ENCODE peak calls at places on chromosome X, in ten cellular contexts. One of them, this sample, is unnamed.

GRCh38 chrX:39427492-39428289 is 626.4 kb downstream of the MID1IP1 start:
- DNase-seq in endodermal cell: no peak
- DNase-seq in hepatic stellate cell: peak; percentile 5
- DNase-seq in bronchial epithelial cell: peak; percentile 64
- DNase-seq in NCI-H510A treated with DMSO at 0.1 percent for 48 hours: no peak
- DNase-seq in CD4-positive, alpha-beta memory T cell: no peak
- DNase-seq in fibroblast of the aortic adventitia: peak; percentile 40
- DNase-seq in GM03348: peak; percentile 4
- DNase-seq in natural killer cell: no peak
- DNase-seq in GM23248: peak; percentile 58
- DNase-seq in this sample: peak; percentile 26

GRCh38 chrX:22325091-22325490 is 52.4 kb downstream of the CBLL2 start:
- DNase-seq in endodermal cell: no peak
- DNase-seq in hepatic stellate cell: no peak
- DNase-seq in bronchial epithelial cell: no peak
- DNase-seq in NCI-H510A treated with DMSO at 0.1 percent for 48 hours: no peak
- DNase-seq in CD4-positive, alpha-beta memory T cell: no peak
- DNase-seq in fibroblast of the aortic adventitia: peak; percentile 52
- DNase-seq in GM03348: no peak
- DNase-seq in natural killer cell: no peak
- DNase-seq in GM23248: peak; percentile 47
- DNase-seq in this sample: no peak

GRCh38 chrX:134998246-134998645 is 7.5 kb downstream of the SMIM10 start:
- DNase-seq in endodermal cell: no peak
- DNase-seq in hepatic stellate cell: no peak
- DNase-seq in bronchial epithelial cell: no peak
- DNase-seq in NCI-H510A treated with DMSO at 0.1 percent for 48 hours: no peak
- DNase-seq in CD4-positive, alpha-beta memory T cell: no peak
- DNase-seq in fibroblast of the aortic adventitia: no peak
- DNase-seq in GM03348: no peak
- DNase-seq in natural killer cell: no peak
- DNase-seq in GM23248: no peak
- DNase-seq in this sample: no peak

GRCh38 chrX:41389311-41389888 is 55.4 kb downstream of the DDX3X start:
- DNase-seq in endodermal cell: no peak
- DNase-seq in hepatic stellate cell: no peak
- DNase-seq in bronchial epithelial cell: no peak
- DNase-seq in NCI-H510A treated with DMSO at 0.1 percent for 48 hours: no peak
- DNase-seq in CD4-positive, alpha-beta memory T cell: no peak
- DNase-seq in fibroblast of the aortic adventitia: no peak
- DNase-seq in GM03348: no peak
- DNase-seq in natural killer cell: no peak
- DNase-seq in GM23248: no peak
- DNase-seq in this sample: no peak

GRCh38 chrX:80022363-80023031 is 7.9 kb downstream of the TBX22 start:
- DNase-seq in endodermal cell: peak; percentile 82
- DNase-seq in hepatic stellate cell: no peak
- DNase-seq in bronchial epithelial cell: no peak
- DNase-seq in NCI-H510A treated with DMSO at 0.1 percent for 48 hours: no peak
- DNase-seq in CD4-positive, alpha-beta memory T cell: no peak
- DNase-seq in fibroblast of the aortic adventitia: no peak
- DNase-seq in GM03348: no peak
- DNase-seq in natural killer cell: no peak
- DNase-seq in GM23248: no peak
- DNase-seq in this sample: no peak

GRCh38 chrX:130909469-130910136 is 6.6 kb upstream of the ENOX2 start:
- DNase-seq in endodermal cell: no peak
- DNase-seq in hepatic stellate cell: no peak
- DNase-seq in bronchial epithelial cell: no peak
- DNase-seq in NCI-H510A treated with DMSO at 0.1 percent for 48 hours: no peak
- DNase-seq in CD4-positive, alpha-beta memory T cell: no peak
- DNase-seq in fibroblast of the aortic adventitia: peak; percentile 24
- DNase-seq in GM03348: peak; percentile 2
- DNase-seq in natural killer cell: no peak
- DNase-seq in GM23248: peak; percentile 42
- DNase-seq in this sample: no peak

GRCh38 chrX:118373538-118373937 is 27.6 kb downstream of the WDR44 start:
- DNase-seq in endodermal cell: no peak
- DNase-seq in hepatic stellate cell: no peak
- DNase-seq in bronchial epithelial cell: no peak
- DNase-seq in NCI-H510A treated with DMSO at 0.1 percent for 48 hours: no peak
- DNase-seq in CD4-positive, alpha-beta memory T cell: no peak
- DNase-seq in fibroblast of the aortic adventitia: no peak
- DNase-seq in GM03348: no peak
- DNase-seq in natural killer cell: no peak
- DNase-seq in GM23248: peak; percentile 33
- DNase-seq in this sample: no peak

GRCh38 chrX:1676866-1677265 is 62.0 kb downstream of the ASMT start:
- DNase-seq in endodermal cell: no peak
- DNase-seq in hepatic stellate cell: no peak
- DNase-seq in bronchial epithelial cell: no peak
- DNase-seq in NCI-H510A treated with DMSO at 0.1 percent for 48 hours: no peak
- DNase-seq in CD4-positive, alpha-beta memory T cell: no peak
- DNase-seq in fibroblast of the aortic adventitia: no peak
- DNase-seq in GM03348: no peak
- DNase-seq in natural killer cell: no peak
- DNase-seq in GM23248: no peak
- DNase-seq in this sample: no peak

GRCh38 chrX:116379854-116380253 is 56.6 kb upstream of the SLC6A14 start:
- DNase-seq in endodermal cell: no peak
- DNase-seq in hepatic stellate cell: no peak
- DNase-seq in bronchial epithelial cell: peak; percentile 92
- DNase-seq in NCI-H510A treated with DMSO at 0.1 percent for 48 hours: no peak
- DNase-seq in CD4-positive, alpha-beta memory T cell: no peak
- DNase-seq in fibroblast of the aortic adventitia: peak; percentile 89
- DNase-seq in GM03348: peak; percentile 36
- DNase-seq in natural killer cell: no peak
- DNase-seq in GM23248: peak; percentile 77
- DNase-seq in this sample: no peak

GRCh38 chrX:27039332-27039731 is 423.8 kb downstream of the PPP4R3C start:
- DNase-seq in endodermal cell: no peak
- DNase-seq in hepatic stellate cell: no peak
- DNase-seq in bronchial epithelial cell: no peak
- DNase-seq in NCI-H510A treated with DMSO at 0.1 percent for 48 hours: no peak
- DNase-seq in CD4-positive, alpha-beta memory T cell: no peak
- DNase-seq in fibroblast of the aortic adventitia: no peak
- DNase-seq in GM03348: no peak
- DNase-seq in natural killer cell: no peak
- DNase-seq in GM23248: no peak
- DNase-seq in this sample: no peak